ENCODE peak calls at places on chromosomes 6 and 20, in six cellular contexts. C, R, N, I, J and G are unnamed samples. For H3K4me1, the result is how much of the 10 kb centered on the place peaks cover.

GRCh38 chr6:132362318-132363185 is 38.7 kb downstream of the MOXD1 start:
- DNase-seq in C (peak), I (no peak), J (peak), R (no peak), N (no peak), G (no peak)

GRCh38 chr20:62066339-62066982 is 780 bp upstream of the TAF4 start:
- DNase-seq in J (peak), C (peak), N (peak), R (peak), I (peak), G (no peak)

GRCh38 chr20:53940883-53941546 is 129.4 kb downstream of the BCAS1 start:
- DNase-seq in I (peak), J (peak), R (no peak), N (no peak), C (peak), G (no peak)

GRCh38 chr6:150263765-150264415 is 104.9 kb upstream of the IYD start:
- DNase-seq in N (no peak), C (no peak), R (no peak), I (no peak), J (no peak), G (no peak)

GRCh38 chr6:36371231-36371630 is 16.2 kb downstream of the ETV7 start:
- DNase-seq in J (no peak), I (no peak), C (no peak), R (no peak), N (no peak), G (no peak)

GRCh38 chr20:31709939-31710338 is 12.7 kb downstream of the BCL2L1 start:
- DNase-seq in C (no peak), I (no peak), J (peak), N (no peak), R (no peak), G (no peak)

GRCh38 chr6:100512203-100512862 is 47.6 kb upstream of the SIM1 start:
- DNase-seq in R (no peak), N (no peak), I (no peak), C (peak), J (peak), G (no peak)

GRCh38 chr6:118788702-118789101 is 105.2 kb upstream of the ASF1A start:
- DNase-seq in I (no peak), R (no peak), C (no peak), N (no peak), J (no peak), G (no peak)

GRCh38 chr6:27494987-27495385 is 22.1 kb upstream of the ZNF184 start:
- DNase-seq in J (no peak), I (no peak), R (no peak), C (no peak), N (no peak), G (no peak)

GRCh38 chr6:118551063-118551672 is 3.1 kb downstream of the PLN start:
- DNase-seq in J (peak), R (no peak), C (peak), N (no peak), I (no peak), G (no peak)

DNA sequence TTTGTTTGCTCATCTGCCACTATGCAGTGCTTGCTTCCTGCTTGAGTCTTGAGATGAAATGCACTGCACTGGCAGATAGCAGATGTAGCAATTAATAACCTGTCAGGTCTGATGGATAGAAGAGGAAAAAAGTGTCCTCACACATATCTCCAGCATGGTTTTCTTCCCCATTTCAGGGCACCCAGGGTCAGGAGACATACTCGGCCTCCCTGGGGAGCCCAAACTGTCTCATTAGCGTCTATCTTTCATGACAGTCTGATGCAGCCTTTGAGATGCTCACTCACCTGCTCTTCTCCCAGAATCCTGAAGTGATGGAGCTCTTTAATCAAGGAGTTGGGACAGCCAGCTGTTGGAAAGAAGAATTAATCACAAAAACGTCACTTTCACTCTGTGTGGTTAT is 295.2 kb upstream of the AGPAT4 start:
- DNase-seq in R (no peak), C (no peak), N (no peak), I (no peak), J (no peak), G (no peak)
- H3K4me1 ChIP-seq in R (under half), C (under half), N (under half), I (under half), J (under half), G (under half)

DNA sequence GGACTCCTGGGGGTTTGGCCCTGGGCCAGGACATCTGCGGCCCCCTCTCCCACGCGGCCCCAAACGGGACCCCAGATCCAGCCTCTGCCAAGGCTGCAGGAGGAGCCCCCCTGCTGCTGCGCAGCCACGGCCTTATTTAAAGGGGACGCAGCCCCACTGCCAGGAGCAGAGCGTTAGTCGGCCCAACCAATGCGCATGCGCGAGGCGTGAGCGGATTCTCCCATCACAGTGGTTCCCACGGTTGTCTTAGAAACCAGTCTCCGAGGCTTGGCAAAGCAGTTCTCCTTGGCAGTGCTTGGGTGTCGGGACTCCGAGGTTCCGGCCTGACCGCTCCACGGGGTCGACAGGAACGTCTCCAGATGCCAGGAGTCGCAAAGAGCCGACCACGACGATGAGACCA is 288.3 kb upstream of the ZNF337 start:
- DNase-seq in N (no peak), C (peak), R (peak), J (no peak), I (peak), G (no peak)
- H3K4me3 ChIP-seq in N (no peak), C (no peak), R (no peak), J (no peak), I (peak), G (no peak)

DNA sequence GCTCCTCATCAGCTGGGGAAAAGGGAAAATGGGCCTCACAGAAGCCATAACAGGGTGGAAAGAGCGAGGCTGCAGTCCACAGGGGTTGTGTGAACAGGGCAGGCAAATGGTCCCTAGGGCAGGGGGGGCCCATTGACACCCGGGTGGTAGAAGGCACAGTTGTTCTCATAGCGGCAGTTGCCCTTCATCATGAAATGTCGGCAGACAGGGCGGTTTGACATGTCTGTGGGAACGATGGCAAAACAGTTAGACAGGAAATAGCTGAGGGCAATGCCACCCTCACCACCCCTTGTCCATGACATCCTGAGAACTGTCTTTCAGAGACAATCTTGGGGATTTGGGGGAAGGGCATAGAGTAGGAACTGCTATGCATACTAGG is 15.6 kb downstream of the PPP1R10 start:
- DNase-seq in C (no peak), N (no peak), I (no peak), J (no peak), R (no peak), G (no peak)
- H3K4me1 ChIP-seq in C (under half), N (under half), I (under half), J (under half), R (under half), G (under half)

GRCh38 chr6:133989525-133989924 is 36.5 kb downstream of the TBPL1 start:
- DNase-seq in R (no peak), N (no peak), J (peak), C (no peak), I (no peak), G (no peak)
- H3K4me3 ChIP-seq in R (no peak), N (no peak), J (no peak), C (no peak), I (no peak), G (no peak)

DNA sequence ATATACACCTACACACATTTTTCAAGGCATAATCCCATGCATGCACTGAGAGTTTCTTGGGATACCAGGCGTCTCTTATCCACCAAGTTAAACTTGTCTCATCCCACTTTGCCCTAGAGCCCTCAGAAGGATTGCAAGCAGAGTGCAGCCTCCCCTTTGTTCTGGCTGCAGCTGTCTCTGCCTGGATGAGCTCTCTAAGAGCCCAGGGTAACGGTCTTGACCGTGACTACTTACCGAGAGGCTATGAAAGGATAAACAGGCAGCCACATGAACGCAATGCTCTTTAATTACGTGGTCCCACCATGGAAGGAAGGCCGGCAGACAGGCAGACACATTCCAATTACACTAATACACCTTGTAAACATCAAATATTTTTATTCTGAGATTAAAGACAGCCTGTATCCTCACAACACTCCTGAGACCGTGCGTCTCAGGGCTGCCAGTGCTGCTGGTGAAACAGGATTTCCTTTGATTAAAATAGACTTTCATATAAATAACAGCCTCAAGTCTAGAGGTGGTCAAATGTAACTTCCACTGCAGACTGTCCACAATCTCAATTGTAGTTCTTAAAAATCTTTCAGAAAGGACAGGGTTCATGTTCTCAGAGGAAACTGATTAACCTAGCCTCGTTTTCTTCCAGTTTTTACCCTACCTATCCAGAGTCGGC is 210.0 kb upstream of the PRDM1 start:
- DNase-seq in J (no peak), C (no peak), I (no peak), R (no peak), N (no peak), G (no peak)
- H3K4me1 ChIP-seq in J (under half), C (under half), I (under half), R (under half), N (under half), G (under half)